ENCODE peak calls at places on chromosomes 12 and 14, in six cellular contexts. X, I, G, U, H and O are unnamed samples.

GRCh38 chr12:107822356-107822755 is 47.9 kb downstream of the ASCL4 start:
- DNase-seq in X (no peak), I (no peak), G (no peak), U (no peak), H (no peak), O (peak; percentile 6)

GRCh38 chr12:119204716-119205285 is 26.1 kb downstream of the HSPB8 start:
- DNase-seq in X (no peak), I (no peak), G (no peak), U (no peak), H (no peak), O (no peak)

GRCh38 chr12:43988838-43989560 is 153.1 kb downstream of the TMEM117 start:
- DNase-seq in X (peak; percentile 55), I (no peak), G (no peak), U (no peak), H (peak; percentile 50), O (no peak)

GRCh38 chr12:106195638-106196037 is 52.2 kb downstream of the CKAP4 start:
- DNase-seq in X (peak; percentile 10), I (no peak), G (peak; percentile 89), U (no peak), H (no peak), O (no peak)

GRCh38 chr14:69685217-69685616 is 73.8 kb downstream of the SUSD6 start:
- DNase-seq in X (peak; percentile 84), I (no peak), G (peak; percentile 39), U (no peak), H (peak; percentile 14), O (no peak)

GRCh38 chr12:131084341-131085011 is 130.8 kb downstream of the ADGRD1 start:
- DNase-seq in X (no peak), I (no peak), G (no peak), U (no peak), H (no peak), O (no peak)

GRCh38 chr12:116376354-116377193 is 99.1 kb upstream of the MED13L start:
- DNase-seq in X (peak; percentile 83), I (no peak), G (peak; percentile 88), U (no peak), H (peak; percentile 48), O (peak; percentile 61)

GRCh38 chr14:96120941-96121340 is 81.8 kb downstream of the C14orf132 start:
- DNase-seq in X (no peak), I (no peak), G (no peak), U (no peak), H (no peak), O (no peak)

GRCh38 chr12:8499616-8500015 is 13.7 kb upstream of the CLEC4D start:
- DNase-seq in X (no peak), I (no peak), G (no peak), U (no peak), H (no peak), O (peak; percentile 35)

GRCh38 chr14:22393796-22394195 is 195.2 kb downstream of the DAD1 start:
- DNase-seq in X (no peak), I (no peak), G (no peak), U (no peak), H (no peak), O (no peak)

GRCh38 chr12:89825591-89826449 is 117.2 kb upstream of the ATP2B1 start:
- DNase-seq in X (peak; percentile 4), I (no peak), G (peak; percentile 77), U (no peak), H (no peak), O (peak; percentile 41)

GRCh38 chr14:69506241-69506595 is 21.7 kb downstream of the PLEKHD1 start:
- DNase-seq in X (no peak), I (no peak), G (no peak), U (no peak), H (no peak), O (no peak)

GRCh38 chr12:27180862-27181261 is 63.2 kb upstream of the STK38L start:
- DNase-seq in X (no peak), I (no peak), G (no peak), U (no peak), H (peak; percentile 7), O (no peak)

GRCh38 chr14:51865953-51866747 is 5.7 kb downstream of the GNG2 start:
- DNase-seq in X (no peak), I (no peak), G (no peak), U (no peak), H (no peak), O (peak; percentile 61)

GRCh38 chr14:44961151-44961729 is 507 bp downstream of the KLHL28 start:
- DNase-seq in X (peak; percentile 61), I (no peak), G (peak; percentile 79), U (peak; percentile 35), H (peak; percentile 70), O (peak; percentile 81)

GRCh38 chr12:132596016-132596415 is 14.4 kb downstream of the LRCOL1 start:
- DNase-seq in X (peak; percentile 55), I (no peak), G (peak; percentile 82), U (no peak), H (peak; percentile 97), O (peak; percentile 80)

GRCh38 chr14:30243805-30244204 is 315.2 kb upstream of the G2E3 start:
- DNase-seq in X (peak; percentile 85), I (no peak), G (no peak), U (no peak), H (peak; percentile 46), O (no peak)

GRCh38 chr12:26434299-26434915 is 239.0 kb downstream of the SSPN start:
- DNase-seq in X (peak; percentile 68), I (no peak), G (peak; percentile 71), U (peak; percentile 21), H (peak; percentile 71), O (peak; percentile 80)

GRCh38 chr12:50258167-50258551 is 25.2 kb downstream of the LIMA1 start:
- DNase-seq in X (no peak), I (no peak), G (no peak), U (no peak), H (peak; percentile 58), O (no peak)

GRCh38 chr12:31318870-31319269 is 7.1 kb downstream of the SINHCAF start:
- DNase-seq in X (no peak), I (no peak), G (no peak), U (no peak), H (no peak), O (no peak)

GRCh38 chr12:82862876-82863649 is 176.4 kb downstream of the TMTC2 start:
- DNase-seq in X (no peak), I (no peak), G (no peak), U (no peak), H (no peak), O (no peak)

GRCh38 chr14:38098074-38098846 is 109.4 kb upstream of the SSTR1 start:
- DNase-seq in X (peak; percentile 95), I (no peak), G (peak; percentile 78), U (no peak), H (peak; percentile 41), O (no peak)

GRCh38 chr14:89185919-89186849 is 230.8 kb downstream of the FOXN3 start:
- DNase-seq in X (peak; percentile 88), I (no peak), G (peak; percentile 75), U (no peak), H (peak; percentile 75), O (no peak)

GRCh38 chr12:45681469-45681868 is 48.0 kb upstream of the ARID2 start:
- DNase-seq in X (peak; percentile 7), I (no peak), G (no peak), U (no peak), H (no peak), O (no peak)

GRCh38 chr12:57124259-57124877 is 3.9 kb upstream of the LRP1 start:
- DNase-seq in X (peak; percentile 69), I (peak; percentile 89), G (peak; percentile 77), U (peak; percentile 69), H (peak; percentile 94), O (peak; percentile 83)

GRCh38 chr12:26374934-26375333 is 179.6 kb downstream of the SSPN start:
- DNase-seq in X (peak; percentile 52), I (no peak), G (no peak), U (no peak), H (no peak), O (no peak)

GRCh38 chr12:2378835-2379330 is 326.1 kb downstream of the CACNA1C start:
- DNase-seq in X (no peak), I (no peak), G (no peak), U (no peak), H (no peak), O (no peak)

GRCh38 chr12:6700646-6701051 is at the start of gene PIANP:
- DNase-seq in X (peak; percentile 21), I (peak; percentile 72), G (peak; percentile 40), U (peak; percentile 23), H (peak; percentile 38), O (no peak)

GRCh38 chr12:123033392-123034021 is 53.0 kb downstream of the ARL6IP4 start:
- DNase-seq in X (no peak), I (no peak), G (no peak), U (no peak), H (no peak), O (no peak)

GRCh38 chr12:123032736-123033391 is 52.4 kb downstream of the ARL6IP4 start:
- DNase-seq in X (no peak), I (no peak), G (no peak), U (no peak), H (no peak), O (no peak)

GRCh38 chr12:123035841-123036240 is 55.4 kb downstream of the ARL6IP4 start:
- DNase-seq in X (no peak), I (no peak), G (no peak), U (no peak), H (no peak), O (no peak)

GRCh38 chr12:123034865-123035264 is 54.4 kb downstream of the ARL6IP4 start:
- DNase-seq in X (peak; percentile 82), I (no peak), G (peak; percentile 77), U (no peak), H (no peak), O (no peak)

GRCh38 chr12:123034022-123034541 is 53.6 kb downstream of the ARL6IP4 start:
- DNase-seq in X (no peak), I (no peak), G (no peak), U (no peak), H (no peak), O (no peak)
- H3K4me2 ChIP-seq in X (no peak overlapping the region), I (no peak overlapping the region), G (no peak overlapping the region), U (no peak overlapping the region), H (no peak overlapping the region), O (no peak overlapping the region)

GRCh38 chr14:25103820-25104219 is 53.9 kb upstream of the STXBP6 start:
- DNase-seq in X (no peak), I (no peak), G (no peak), U (no peak), H (no peak), O (no peak)

GRCh38 chr14:25108959-25109358 is 59.0 kb upstream of the STXBP6 start:
- DNase-seq in X (no peak), I (no peak), G (no peak), U (no peak), H (peak; percentile 57), O (peak; percentile 33)

GRCh38 chr14:25102788-25103187 is 52.8 kb upstream of the STXBP6 start:
- DNase-seq in X (no peak), I (no peak), G (no peak), U (no peak), H (no peak), O (no peak)

GRCh38 chr14:25103261-25103660 is 53.3 kb upstream of the STXBP6 start:
- DNase-seq in X (no peak), I (no peak), G (no peak), U (no peak), H (no peak), O (no peak)
- H3K4me3 ChIP-seq in X (no peak overlapping the region), I (no peak overlapping the region), G (no peak overlapping the region), U (no peak overlapping the region), H (no peak overlapping the region), O (no peak overlapping the region)

GRCh38 chr12:110689002-110689600 is at the start of gene HVCN1:
- DNase-seq in X (no peak), I (peak; percentile 85), G (peak; percentile 40), U (peak; percentile 57), H (peak; percentile 42), O (no peak)
- H3K18ac ChIP-seq in X (no peak within 1 kb of the TSS), I (peak within 1 kb of the TSS; percentile 95), G (peak within 1 kb of the TSS; percentile 2), U (peak within 1 kb of the TSS; percentile 99), H (no peak within 1 kb of the TSS), O (peak within 1 kb of the TSS; percentile 44)

GRCh38 chr14:73696466-73697390 is 17.5 kb downstream of the PNMA1 start:
- DNase-seq in X (peak; percentile 84), I (no peak), G (peak; percentile 57), U (no peak), H (no peak), O (no peak)
- H3K4me2 ChIP-seq in X (peak overlapping the region; percentile 60), I (no peak overlapping the region), G (no peak overlapping the region), U (no peak overlapping the region), H (no peak overlapping the region), O (no peak overlapping the region)